ENCODE peak calls at places on chromosomes 1 and 21, in eight cellular contexts. C, P, A, Q, Y, I, V and D are unnamed samples.

GRCh38 chr1:76293831-76294230 is 219.3 kb downstream of the ST6GALNAC3 start:
- DNase-seq in V (no peak), C (no peak), Y (no peak), Q (no peak), A (no peak), I (no peak), P (no peak), D (no peak)

GRCh38 chr21:24118738-24119470 is 1488.4 kb downstream of the MRPL39 start:
- DNase-seq in Q (no peak), P (no peak), C (no peak), I (peak; percentile 2), A (no peak), Y (no peak), V (no peak), D (no peak)

GRCh38 chr1:197360068-197360467 is 92.0 kb downstream of the CRB1 start:
- DNase-seq in V (no peak), Y (no peak), Q (no peak), C (no peak), P (no peak), I (no peak), A (no peak), D (no peak)

GRCh38 chr1:112172294-112172882 is 182.9 kb upstream of the KCND3 start:
- DNase-seq in C (peak; percentile 48), P (peak; percentile 48), I (peak; percentile 71), Q (no peak), Y (no peak), A (no peak), V (peak; percentile 22), D (no peak)

GRCh38 chr1:226912587-226913176 is 27.4 kb upstream of the COQ8A start:
- DNase-seq in C (peak; percentile 17), P (peak; percentile 18), V (peak; percentile 60), A (peak; percentile 84), Q (peak; percentile 75), Y (no peak), I (peak; percentile 84), D (no peak)

GRCh38 chr1:44557756-44558155 is 116.5 kb downstream of the TMEM53 start:
- DNase-seq in Q (no peak), C (peak; percentile 20), V (no peak), P (peak; percentile 12), Y (peak; percentile 17), A (no peak), I (peak; percentile 62), D (no peak)

GRCh38 chr1:11071463-11072215 is 11.8 kb upstream of the SRM start:
- DNase-seq in C (no peak), A (no peak), Y (peak; percentile 55), Q (no peak), V (no peak), I (no peak), P (no peak), D (no peak)

GRCh38 chr21:18529253-18529652 is 125.7 kb upstream of the TMPRSS15 start:
- DNase-seq in V (no peak), A (no peak), C (no peak), Y (no peak), Q (no peak), P (peak; percentile 43), I (no peak), D (no peak)

GRCh38 chr1:90509225-90510048 is 207.7 kb downstream of the BARHL2 start:
- DNase-seq in A (no peak), P (no peak), V (no peak), Q (no peak), Y (no peak), I (no peak), C (no peak), D (no peak)

GRCh38 chr1:203039609-203040517 is 13.6 kb downstream of the PPFIA4 start:
- DNase-seq in V (peak; percentile 18), Q (no peak), C (peak; percentile 40), I (peak; percentile 93), Y (no peak), P (peak; percentile 32), A (no peak), D (no peak)

GRCh38 chr1:39639333-39640130 is at the start of gene HEYL:
- DNase-seq in Q (peak; percentile 85), C (no peak), P (peak; percentile 74), Y (peak; percentile 94), A (peak; percentile 95), I (peak; percentile 87), V (peak; percentile 85), D (peak; percentile 43)

GRCh38 chr21:43333301-43334062 is 93.4 kb downstream of the SIK1 start:
- DNase-seq in I (peak; percentile 89), C (peak; percentile 81), Y (no peak), Q (no peak), A (peak; percentile 83), P (peak; percentile 97), V (peak; percentile 38), D (no peak)

GRCh38 chr1:147167361-147167760 is 4.9 kb downstream of the PRKAB2 start:
- DNase-seq in Y (no peak), Q (no peak), V (no peak), C (peak; percentile 96), I (no peak), A (no peak), P (peak; percentile 98), D (no peak)

GRCh38 chr1:178928985-178929384 is 58.1 kb upstream of the ANGPTL1 start:
- DNase-seq in P (no peak), Y (no peak), A (no peak), I (no peak), C (no peak), Q (no peak), V (no peak), D (no peak)

GRCh38 chr1:178923512-178923911 is 52.6 kb upstream of the ANGPTL1 start:
- DNase-seq in Y (no peak), V (no peak), C (no peak), A (no peak), I (no peak), Q (no peak), P (no peak), D (no peak)

GRCh38 chr1:178928041-178928440 is 57.2 kb upstream of the ANGPTL1 start:
- DNase-seq in C (no peak), I (no peak), A (no peak), Q (no peak), V (no peak), Y (no peak), P (no peak), D (no peak)

GRCh38 chr1:178926046-178926445 is 55.2 kb upstream of the ANGPTL1 start:
- DNase-seq in I (no peak), C (no peak), V (no peak), Y (no peak), A (no peak), Q (no peak), P (no peak), D (no peak)

DNA sequence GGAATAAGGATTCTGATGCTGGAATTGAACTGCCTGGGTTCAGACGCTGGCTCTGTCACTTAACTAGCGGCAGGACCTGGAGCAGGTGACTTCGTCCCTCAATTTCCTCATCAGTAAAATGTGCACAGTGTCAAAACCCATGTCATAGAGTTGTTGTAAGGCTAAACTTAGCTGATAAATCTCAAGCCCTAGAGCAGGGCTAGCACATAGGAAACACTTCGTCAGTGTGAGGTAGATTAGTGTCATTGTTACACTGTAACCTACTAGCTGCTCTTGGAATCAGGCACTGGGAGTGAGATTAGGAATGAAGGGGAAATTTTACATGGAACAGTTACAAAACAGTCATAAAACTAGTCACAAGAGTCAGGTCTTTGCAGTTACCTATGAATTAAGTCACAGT is 56.1 kb upstream of the ANGPTL1 start:
- DNase-seq in A (no peak), V (no peak), Q (no peak), C (no peak), P (no peak), I (no peak), Y (no peak), D (no peak)
- H3K27ac ChIP-seq in A (no peak overlapping the region), V (peak overlapping the region; percentile 89), Q (no peak overlapping the region), C (no peak overlapping the region), P (no peak overlapping the region), I (no peak overlapping the region), Y (no peak overlapping the region), D (no peak overlapping the region)

DNA sequence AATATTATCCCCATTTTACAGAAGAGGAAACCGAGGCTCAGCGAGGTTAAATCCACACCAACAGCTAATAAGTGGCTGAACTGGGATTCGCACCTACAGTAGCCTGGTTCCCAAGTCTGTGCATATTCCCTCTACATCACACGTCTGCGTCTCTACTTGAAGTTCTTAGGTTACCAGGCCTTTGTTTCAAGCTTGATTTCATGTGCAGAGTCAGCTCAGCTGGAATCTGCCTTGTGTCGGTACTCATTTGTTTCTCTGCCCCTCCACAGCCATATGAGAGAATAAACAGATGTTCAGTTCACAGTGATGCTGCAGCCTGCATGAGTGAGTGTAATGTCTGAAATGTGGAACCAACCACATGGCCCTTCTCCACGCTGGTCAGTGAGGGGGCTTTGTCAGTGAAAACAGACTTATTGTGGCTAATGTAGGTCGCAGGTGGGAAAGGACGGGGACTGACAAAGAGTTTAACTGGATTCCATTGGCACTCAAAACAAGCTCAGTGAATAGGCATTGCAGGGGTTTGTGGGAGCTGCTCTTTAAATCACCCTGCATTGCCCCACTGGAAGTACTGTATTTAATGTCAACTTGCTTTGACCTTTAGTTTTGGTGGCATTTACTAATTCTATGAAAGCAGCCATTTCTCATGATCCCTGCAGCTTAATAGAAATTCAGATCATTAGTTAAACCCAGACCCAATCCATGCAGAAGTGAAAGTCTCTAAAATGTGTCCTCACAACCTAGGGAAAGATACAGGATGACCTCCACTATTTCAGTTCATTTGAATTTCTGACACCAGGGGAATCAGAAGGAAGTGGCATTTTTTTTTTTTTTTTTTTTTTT is 136.3 kb upstream of the FAM78B start:
- DNase-seq in I (no peak), Y (no peak), C (no peak), A (no peak), V (no peak), Q (no peak), P (no peak), D (no peak)
- H3K4me1 ChIP-seq in I (peaks cover 8% of the 10 kb centered on the region), Y (no peaks in the 10 kb centered on the region), C (no peaks in the 10 kb centered on the region), A (no peaks in the 10 kb centered on the region), V (peaks cover 8% of the 10 kb centered on the region), Q (no peaks in the 10 kb centered on the region), P (no peaks in the 10 kb centered on the region), D (no peaks in the 10 kb centered on the region)

GRCh38 chr1:43455205-43455889 is 1.6 kb upstream of the HYI start:
- DNase-seq in C (no peak), P (no peak), V (no peak), A (no peak), Y (no peak), Q (peak; percentile 54), I (no peak), D (no peak)

GRCh38 chr1:43451701-43452532 is 1.8 kb downstream of the HYI start:
- DNase-seq in A (no peak), Y (no peak), V (no peak), Q (no peak), I (no peak), P (no peak), C (no peak), D (no peak)

GRCh38 chr1:43453442-43454269 is at the start of gene HYI:
- DNase-seq in V (peak; percentile 85), Q (peak; percentile 92), A (peak; percentile 94), I (peak; percentile 96), C (peak; percentile 64), Y (peak; percentile 93), P (peak; percentile 93), D (peak; percentile 42)

GRCh38 chr1:43452789-43453441 is 816 bp downstream of the HYI start:
- DNase-seq in V (no peak), C (no peak), I (peak; percentile 69), P (peak; percentile 49), Y (no peak), A (no peak), Q (no peak), D (no peak)

GRCh38 chr1:43454270-43455011 is 710 bp upstream of the HYI start:
- DNase-seq in A (peak; percentile 76), C (peak; percentile 26), I (peak; percentile 96), V (peak; percentile 67), P (peak; percentile 79), Y (peak; percentile 86), Q (peak; percentile 88), D (peak; percentile 63)
- H3K4me3 ChIP-seq in A (peak overlapping the region; percentile 54), C (peak overlapping the region; percentile 50), I (peak overlapping the region; percentile 4), V (peak overlapping the region; percentile 71), P (peak overlapping the region; percentile 78), Y (peak overlapping the region; percentile 70), Q (peak overlapping the region; percentile 67), D (peak overlapping the region; percentile 73)

GRCh38 chr1:89260575-89261275 is 11.9 kb downstream of the GBP5 start:
- DNase-seq in Y (no peak), I (peak; percentile 14), C (no peak), P (peak; percentile 72), V (no peak), A (no peak), Q (no peak), D (no peak)
- H3K27ac ChIP-seq in Y (no peak overlapping the region), I (no peak overlapping the region), C (no peak overlapping the region), P (no peak overlapping the region), V (peak overlapping the region; percentile 66), A (no peak overlapping the region), Q (peak overlapping the region; percentile 5), D (no peak overlapping the region)